ENCODE peak calls at places on chromosomes 5 and 9, in four cellular contexts. U is tibial artery; Q is GM23248; V is CD8-positive, alpha-beta T cell. K is an unnamed sample. For H3K4me1 and H3K27me3, the result is how much of the 10 kb centered on the place peaks cover.

GRCh38 chr5:98483301-98483700 is 290.2 kb upstream of the RGMB start:
- DNase-seq in U (no peak), Q (peak), V (no peak), K (no peak)

GRCh38 chr9:112180387-112180881 is 5.3 kb upstream of the SUSD1 start:
- DNase-seq in U (no peak), Q (peak), V (peak), K (no peak)

GRCh38 chr9:71637433-71637832 is 130.9 kb downstream of the CEMIP2 start:
- DNase-seq in U (no peak), Q (no peak), V (no peak), K (no peak)

GRCh38 chr5:32193591-32193990 is 19.5 kb upstream of the GOLPH3 start:
- DNase-seq in U (peak), Q (peak), V (no peak), K (peak)

GRCh38 chr9:98787766-98788335 is 8.5 kb downstream of the ANKS6 start:
- DNase-seq in U (no peak), Q (no peak), V (no peak), K (no peak)

GRCh38 chr5:116492016-116492623 is 82.5 kb downstream of the SEMA6A start:
- DNase-seq in U (no peak), Q (peak), V (no peak), K (no peak)

GRCh38 chr5:109682383-109682782 is 7.3 kb upstream of the MAN2A1 start:
- DNase-seq in U (no peak), Q (no peak), V (no peak), K (no peak)

GRCh38 chr5:97101189-97101910 is 41.1 kb downstream of the LIX1 start:
- DNase-seq in U (no peak), Q (no peak), V (no peak), K (no peak)

GRCh38 chr9:95048225-95049087 is 269.1 kb downstream of the FANCC start:
- DNase-seq in U (peak), Q (peak), V (peak), K (peak)

GRCh38 chr5:163727028-163727427 is 221.6 kb downstream of the MAT2B start:
- DNase-seq in U (no peak), Q (no peak), V (no peak), K (no peak)

GRCh38 chr5:169706758-169707450 is 69.8 kb downstream of the DOCK2 start:
- DNase-seq in U (no peak), Q (peak), V (no peak), K (no peak)

GRCh38 chr9:70229579-70229978 is 29.2 kb upstream of the SMC5 start:
- DNase-seq in U (no peak), Q (peak), V (no peak), K (no peak)

GRCh38 chr5:139692605-139693340 is 44.6 kb downstream of the CXXC5 start:
- DNase-seq in U (no peak), Q (no peak), V (no peak), K (no peak)
- H3K4me1 ChIP-seq in U (half or more), Q (half or more), V (under half), K (under half)

GRCh38 chr5:1638658-1639400 is 115.1 kb upstream of the LPCAT1 start:
- DNase-seq in U (no peak), Q (no peak), V (no peak), K (peak)

GRCh38 chr5:1641041-1641440 is 117.3 kb upstream of the LPCAT1 start:
- DNase-seq in U (peak), Q (no peak), V (no peak), K (peak)

GRCh38 chr5:1639757-1640156 is 116.0 kb upstream of the LPCAT1 start:
- DNase-seq in U (no peak), Q (no peak), V (no peak), K (no peak)

GRCh38 chr5:1641560-1642166 is 117.9 kb upstream of the LPCAT1 start:
- DNase-seq in U (peak), Q (peak), V (peak), K (peak)

DNA sequence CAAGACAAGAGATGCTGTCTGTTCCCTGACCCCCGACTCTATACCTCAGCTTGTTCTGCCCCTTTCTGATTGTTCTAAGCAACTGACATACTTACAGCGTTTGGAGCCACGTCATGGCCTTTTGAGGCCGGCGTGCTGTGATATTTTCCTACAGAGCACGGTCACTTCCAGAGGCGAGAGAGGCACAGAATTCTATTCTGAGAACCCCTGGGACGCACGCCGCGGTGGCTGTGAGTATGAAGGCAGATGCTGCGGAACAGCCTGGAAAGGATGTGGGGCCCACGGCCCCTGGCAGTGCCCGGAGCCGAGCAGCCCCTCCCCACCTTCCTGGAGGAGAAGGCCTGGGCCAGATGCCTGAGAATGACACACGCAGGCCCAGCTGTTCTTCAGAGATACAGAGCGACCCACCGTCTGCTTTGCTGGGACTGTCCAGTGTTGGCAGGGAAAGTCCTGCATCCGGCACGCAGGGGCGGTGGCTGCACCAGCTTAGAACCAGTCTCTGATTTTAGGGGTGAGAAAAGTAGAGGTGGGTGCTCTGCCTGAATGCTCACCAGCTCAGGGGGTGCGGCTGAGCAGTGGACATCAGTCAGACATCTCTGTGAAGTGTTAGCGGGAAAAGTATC is 116.6 kb upstream of the LPCAT1 start:
- DNase-seq in U (peak), Q (no peak), V (no peak), K (no peak)
- H3K27me3 ChIP-seq in U (under half), Q (under half), V (under half), K (under half)

GRCh38 chr9:127578952-127579853 is 32.9 kb upstream of the STXBP1 start:
- DNase-seq in U (peak), Q (peak), V (peak), K (peak)

GRCh38 chr9:127572961-127573727 is 38.9 kb upstream of the STXBP1 start:
- DNase-seq in U (no peak), Q (peak), V (no peak), K (no peak)

GRCh38 chr9:127574089-127574921 is 37.8 kb upstream of the STXBP1 start:
- DNase-seq in U (peak), Q (peak), V (no peak), K (peak)

GRCh38 chr9:127578627-127578951 is 33.5 kb upstream of the STXBP1 start:
- DNase-seq in U (no peak), Q (no peak), V (no peak), K (no peak)

DNA sequence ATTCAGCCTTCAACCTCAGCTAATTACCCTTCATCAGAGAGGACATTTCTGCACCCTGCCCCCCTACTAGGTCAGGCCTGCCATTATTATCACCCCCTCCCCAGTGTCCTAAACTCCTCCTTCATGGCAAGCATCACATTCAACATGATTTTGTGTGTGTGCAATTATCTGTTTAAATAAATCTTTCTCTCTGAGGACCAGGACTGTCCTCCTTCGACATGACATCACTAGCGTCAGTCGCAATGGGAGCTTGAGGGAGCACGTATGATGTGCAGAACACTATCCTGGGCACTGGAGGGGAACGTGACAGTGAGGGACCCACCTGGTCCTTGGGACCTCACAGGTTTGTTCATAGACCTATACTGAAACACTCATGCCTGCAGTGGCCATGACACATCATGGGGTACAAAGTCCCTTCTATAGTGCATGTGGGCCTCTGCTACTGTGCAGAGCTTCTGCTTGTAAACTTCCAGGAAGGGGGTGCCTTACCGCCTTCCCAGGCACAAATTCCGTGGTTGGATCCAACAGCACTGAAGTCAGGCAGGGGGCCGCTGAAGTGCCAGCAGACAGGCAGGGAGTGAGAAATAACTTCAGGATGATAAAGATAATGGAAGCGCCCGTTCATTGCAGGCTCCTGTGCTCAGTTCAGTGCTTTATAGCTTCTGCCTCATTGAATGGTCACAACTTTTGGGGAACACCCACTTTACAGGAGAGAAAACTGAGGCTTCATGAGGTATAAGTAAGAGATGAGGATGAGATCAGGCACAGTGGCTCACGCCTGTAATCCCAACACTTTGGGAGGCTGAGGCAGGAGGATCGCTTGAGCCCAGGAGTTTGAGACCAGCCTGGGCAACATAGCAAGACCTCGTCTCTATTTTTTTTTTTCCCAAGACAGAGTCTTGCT is 36.0 kb upstream of the STXBP1 start:
- DNase-seq in U (no peak), Q (no peak), V (no peak), K (no peak)
- H3K4me1 ChIP-seq in U (half or more), Q (half or more), V (under half), K (under half)

GRCh38 chr9:36143242-36143641 is 6.7 kb downstream of the GLIPR2 start:
- DNase-seq in U (peak), Q (no peak), V (no peak), K (no peak)

GRCh38 chr9:36142510-36143161 is 6.1 kb downstream of the GLIPR2 start:
- DNase-seq in U (no peak), Q (peak), V (no peak), K (no peak)

GRCh38 chr9:36140086-36141084 is 3.9 kb downstream of the GLIPR2 start:
- DNase-seq in U (no peak), Q (no peak), V (no peak), K (no peak)

GRCh38 chr9:36141761-36142160 is 5.2 kb downstream of the GLIPR2 start:
- DNase-seq in U (no peak), Q (no peak), V (no peak), K (no peak)

DNA sequence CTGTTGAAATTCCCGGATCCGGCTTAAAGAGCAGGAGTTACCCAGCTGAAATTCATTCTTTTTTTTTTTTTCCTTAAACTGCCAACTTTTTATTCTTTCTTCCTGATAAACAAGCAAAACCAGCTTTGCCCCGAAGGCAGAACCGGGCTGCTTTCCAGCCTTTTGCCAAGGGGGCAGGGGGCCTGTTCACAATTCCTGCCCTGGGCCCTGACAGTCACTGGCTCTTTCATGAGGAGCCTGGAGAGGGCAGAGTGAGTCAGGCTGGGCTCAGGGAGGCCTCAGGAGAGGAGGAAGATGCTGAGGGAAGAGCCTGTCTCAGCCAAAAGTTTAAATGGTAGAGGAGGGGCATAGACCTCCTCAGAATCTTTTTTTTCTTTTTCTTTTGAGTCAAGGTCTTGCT is 4.8 kb downstream of the GLIPR2 start:
- DNase-seq in U (no peak), Q (peak), V (no peak), K (peak)
- H3K27me3 ChIP-seq in U (under half), Q (under half), V (under half), K (under half)

GRCh38 chr9:73155389-73155788 is 3.7 kb downstream of the ANXA1 start:
- DNase-seq in U (no peak), Q (peak), V (no peak), K (no peak)

GRCh38 chr9:73156593-73157187 is 5.0 kb downstream of the ANXA1 start:
- DNase-seq in U (no peak), Q (no peak), V (no peak), K (no peak)

GRCh38 chr9:73157811-73158210 is 6.1 kb downstream of the ANXA1 start:
- DNase-seq in U (no peak), Q (peak), V (no peak), K (no peak)

GRCh38 chr9:73154760-73155159 is 3.1 kb downstream of the ANXA1 start:
- DNase-seq in U (no peak), Q (peak), V (no peak), K (no peak)

GRCh38 chr9:73155968-73156592 is 4.4 kb downstream of the ANXA1 start:
- DNase-seq in U (no peak), Q (no peak), V (no peak), K (no peak)
- H3K4me1 ChIP-seq in U (half or more), Q (under half), V (half or more), K (under half)

GRCh38 chr9:131554088-131554864 is 9.0 kb downstream of the PRRT1B start:
- DNase-seq in U (no peak), Q (no peak), V (no peak), K (no peak)

GRCh38 chr9:131555841-131556673 is 10.7 kb downstream of the PRRT1B start:
- DNase-seq in U (no peak), Q (no peak), V (no peak), K (no peak)

GRCh38 chr9:131554865-131555351 is 9.6 kb downstream of the PRRT1B start:
- DNase-seq in U (no peak), Q (no peak), V (no peak), K (no peak)

GRCh38 chr9:131546336-131547084 is 1.2 kb downstream of the PRRT1B start:
- DNase-seq in U (no peak), Q (peak), V (no peak), K (no peak)

DNA sequence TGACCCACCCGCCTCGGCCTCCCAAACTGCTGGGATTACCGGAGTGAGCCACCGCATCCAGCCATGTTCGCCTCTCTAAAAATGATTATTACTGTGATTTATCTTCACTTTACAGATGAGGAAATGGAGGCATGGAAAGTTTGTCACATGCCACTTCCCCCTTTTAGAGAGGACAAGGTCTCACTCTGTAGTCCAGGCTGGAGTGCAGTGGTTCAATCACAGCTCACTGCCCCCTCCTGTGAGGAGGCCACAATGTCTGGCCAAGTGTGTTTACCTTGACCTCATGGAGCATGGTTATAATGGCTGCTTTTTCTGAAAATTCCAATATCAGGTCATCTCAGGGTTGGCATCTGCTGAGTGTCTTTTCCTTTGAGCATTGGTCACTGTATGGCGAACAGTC is 6.7 kb downstream of the PRRT1B start:
- DNase-seq in U (no peak), Q (no peak), V (no peak), K (no peak)
- H3K27me3 ChIP-seq in U (half or more), Q (under half), V (under half), K (under half)

DNA sequence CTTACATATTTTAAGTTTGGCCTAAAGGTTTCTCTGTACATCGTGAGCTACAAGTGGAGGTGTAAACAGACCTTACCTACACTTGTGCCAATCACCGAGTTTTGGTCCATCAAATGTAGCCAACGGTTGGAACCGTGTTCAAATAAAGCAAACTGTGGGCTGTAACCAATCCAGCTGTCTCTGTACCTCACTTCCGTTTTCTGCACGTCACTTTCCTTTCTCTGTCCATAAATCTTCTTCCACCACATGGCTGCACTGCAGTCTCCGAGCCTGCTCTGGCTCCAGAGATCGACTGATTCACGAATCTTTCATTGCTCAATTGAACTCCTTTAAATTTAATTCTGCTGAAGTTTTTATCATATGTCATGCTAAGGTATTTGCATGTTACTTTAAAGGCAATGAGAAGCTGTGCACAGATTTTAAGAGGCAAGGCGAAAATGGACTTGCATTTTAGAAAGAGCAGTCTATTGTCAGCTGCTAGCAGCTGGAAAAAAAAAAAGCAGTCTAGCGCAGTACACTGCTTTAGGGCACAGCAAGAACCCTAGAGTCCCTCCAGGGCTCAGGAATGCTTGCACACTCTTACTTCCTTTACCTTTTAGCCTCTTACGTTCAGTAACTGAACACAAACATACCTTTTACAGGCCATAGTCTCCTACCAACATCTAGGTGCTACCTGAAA is 13.2 kb downstream of the TTC39B start:
- DNase-seq in U (no peak), Q (peak), V (no peak), K (no peak)
- H3K4me1 ChIP-seq in U (half or more), Q (under half), V (half or more), K (under half)

GRCh38 chr5:132376694-132377641 is 7.5 kb downstream of the SLC22A5 start:
- DNase-seq in U (no peak), Q (no peak), V (no peak), K (no peak)
- H3K27me3 ChIP-seq in U (under half), Q (under half), V (under half), K (under half)

GRCh38 chr5:151784141-151784540 is 12.4 kb downstream of the G3BP1 start:
- DNase-seq in U (no peak), Q (no peak), V (no peak), K (no peak)
- H3K4me1 ChIP-seq in U (half or more), Q (under half), V (under half), K (under half)

K was measured in breast epithelium.